ENCODE peak calls at places on chromosomes 3 and 15, in nine cellular contexts. I is right lobe of liver, N is fibroblast of the aortic adventitia, K is AG04450, Z is IMR-90, P is cardiac muscle cell, Q is adrenal gland, M is kidney, T is H1. G is an unnamed sample.

GRCh38 chr3:65077124-65077523 is 389.3 kb upstream of the ADAMTS9 start:
- DNase-seq in P (no peak), I (no peak), Z (no peak), N (no peak), M (no peak), Q (no peak), K (no peak), T (no peak), G (no peak)

GRCh38 chr15:31326729-31327673 is at the start of gene KLF13:
- DNase-seq in Q (peak; percentile 57), I (no peak), M (peak; percentile 92), K (no peak), T (no peak), Z (peak; percentile 64), N (peak; percentile 55), P (peak; percentile 77), G (peak; percentile 55)

GRCh38 chr3:4735243-4735642 is 242.1 kb downstream of the ITPR1 start:
- DNase-seq in Z (no peak), T (no peak), Q (no peak), K (no peak), N (no peak), M (no peak), I (no peak), P (no peak), G (no peak)

GRCh38 chr15:84671211-84671610 is 13.2 kb upstream of the NMB start:
- DNase-seq in N (peak; percentile 89), Q (no peak), I (no peak), K (peak; percentile 58), P (peak; percentile 89), M (no peak), Z (peak; percentile 87), T (no peak), G (peak; percentile 84)

GRCh38 chr3:130601662-130602061 is 84.7 kb downstream of the COL6A6 start:
- DNase-seq in N (peak; percentile 49), I (no peak), P (no peak), Z (peak; percentile 40), Q (no peak), T (no peak), K (no peak), M (no peak), G (peak; percentile 59)

GRCh38 chr15:48456126-48456525 is 124.9 kb downstream of the DUT start:
- DNase-seq in K (no peak), Z (no peak), M (no peak), N (peak; percentile 59), T (no peak), I (no peak), P (no peak), Q (no peak), G (no peak)

GRCh38 chr15:80613762-80614365 is 81.2 kb upstream of the ABHD17C start:
- DNase-seq in Q (no peak), P (no peak), M (no peak), Z (no peak), I (no peak), N (no peak), T (peak; percentile 39), K (no peak), G (no peak)

GRCh38 chr3:150737874-150738679 is 24.9 kb downstream of the SIAH2 start:
- DNase-seq in I (peak; percentile 50), N (peak; percentile 57), P (peak; percentile 74), Q (peak; percentile 91), M (no peak), K (no peak), Z (peak; percentile 48), T (no peak), G (no peak)

GRCh38 chr15:45151998-45152828 is 22.4 kb downstream of the DUOX1 start:
- DNase-seq in Q (no peak), Z (no peak), K (no peak), T (no peak), M (peak; percentile 60), N (no peak), I (no peak), P (no peak), G (no peak)

GRCh38 chr3:179037361-179037760 is 34.2 kb downstream of the ZMAT3 start:
- DNase-seq in M (peak; percentile 79), T (no peak), K (no peak), Z (peak; percentile 70), Q (no peak), I (no peak), P (peak; percentile 85), N (peak; percentile 52), G (peak; percentile 85)

DNA sequence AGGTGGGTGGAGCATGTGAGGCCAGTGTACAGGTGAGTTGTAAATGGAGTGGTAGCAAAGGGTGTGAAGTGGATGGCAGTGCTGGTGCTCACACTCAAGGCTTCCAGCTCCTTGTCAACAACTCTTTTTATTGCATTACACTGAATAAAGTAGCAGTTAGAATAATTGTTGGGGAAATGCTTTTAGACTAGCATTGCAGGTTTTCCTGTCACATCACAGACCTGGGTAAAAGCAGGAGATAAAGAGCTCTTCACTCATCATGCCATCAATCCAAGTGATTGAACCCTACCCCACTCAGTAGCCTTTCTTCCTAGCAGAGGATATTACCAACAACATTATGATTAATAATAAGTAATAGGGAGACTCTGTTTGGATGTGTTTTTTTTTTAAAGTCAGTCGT is 81.6 kb downstream of the CDIN1 start:
- DNase-seq in P (no peak), N (no peak), Q (no peak), T (no peak), M (no peak), K (no peak), Z (no peak), I (no peak), G (no peak)
- TF ChIP-seq CTCF in P (no peak), N (no peak), Q (no peak), T (no peak), M (no peak), K (no peak), Z (no peak), I (no peak), G (no peak)

DNA sequence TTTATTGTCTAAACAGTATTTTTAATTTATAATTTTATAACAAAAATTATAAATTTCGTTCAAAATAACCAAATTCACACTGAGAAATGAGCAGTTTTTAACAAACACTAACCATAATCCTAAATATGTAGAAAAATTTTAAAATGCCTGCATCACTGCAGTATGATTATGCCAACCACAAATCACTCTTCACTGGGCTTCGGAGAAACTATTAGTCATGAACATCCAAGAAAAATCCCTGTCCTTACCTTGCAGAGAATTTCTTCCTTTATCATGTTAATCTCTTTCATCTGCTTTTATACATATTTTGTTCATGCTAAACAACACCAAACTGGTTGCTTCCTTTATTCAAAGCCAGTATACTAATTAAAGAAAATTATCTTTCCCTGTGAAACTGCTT is 511.0 kb upstream of the ALCAM start:
- DNase-seq in K (no peak), P (no peak), Z (no peak), T (no peak), M (no peak), N (no peak), Q (no peak), I (no peak), G (no peak)
- H3K4me3 ChIP-seq in K (no peak overlapping the region), P (no peak overlapping the region), Z (no peak overlapping the region), T (no peak overlapping the region), M (no peak overlapping the region), N (no peak overlapping the region), Q (no peak overlapping the region), I (no peak overlapping the region), G (no peak overlapping the region)

GRCh38 chr3:5891721-5892120 is 704.2 kb downstream of the EDEM1 start:
- DNase-seq in I (no peak), M (no peak), Z (no peak), T (no peak), N (no peak), K (no peak), P (no peak), Q (no peak), G (peak; percentile 69)

GRCh38 chr3:5888845-5889244 is 701.3 kb downstream of the EDEM1 start:
- DNase-seq in T (no peak), P (no peak), Z (no peak), M (no peak), N (no peak), Q (no peak), K (no peak), I (no peak), G (no peak)
- TF ChIP-seq CTCF in T (no peak), P (no peak), Z (no peak), M (no peak), N (no peak), Q (no peak), K (no peak), I (no peak), G (no peak)

DNA sequence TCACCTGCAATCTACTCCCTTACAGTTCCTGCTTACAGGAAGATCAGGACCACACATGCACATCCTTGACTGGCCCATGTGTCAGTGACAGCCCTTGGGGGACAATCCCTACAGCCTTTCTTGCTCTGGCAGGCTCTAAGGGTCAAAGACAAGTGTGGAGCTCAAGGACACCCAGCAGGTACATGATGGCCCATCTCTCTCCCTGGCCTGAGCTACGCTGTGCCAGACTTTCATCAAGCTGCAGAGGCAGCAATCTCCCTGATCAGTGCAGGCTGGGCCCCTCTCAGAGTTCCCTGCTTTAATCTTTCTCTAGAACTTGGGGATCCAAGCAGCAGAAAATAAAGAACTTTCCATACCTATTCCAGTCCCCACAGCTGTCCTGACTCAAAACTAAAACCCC is 2.6 kb downstream of the SEMA7A start:
- DNase-seq in K (no peak), Z (no peak), P (no peak), I (no peak), Q (no peak), M (peak; percentile 11), T (no peak), N (no peak), G (no peak)
- H3K4me3 ChIP-seq in K (peak overlapping the region; percentile 81), Z (no peak overlapping the region), P (no peak overlapping the region), I (no peak overlapping the region), Q (no peak overlapping the region), M (no peak overlapping the region), T (no peak overlapping the region), N (no peak overlapping the region), G (peak overlapping the region; percentile 77)

GRCh38 chr15:78396976-78397375 is 41.0 kb upstream of the IREB2 start:
- DNase-seq in I (peak; percentile 96), T (peak; percentile 71), M (peak; percentile 91), P (peak; percentile 63), Q (peak; percentile 88), K (no peak), N (peak; percentile 71), Z (peak; percentile 10), G (no peak)
- TF ChIP-seq CTCF in I (peak; percentile 57), T (peak; percentile 66), M (peak; percentile 20), P (peak; percentile 28), Q (peak; percentile 53), K (peak; percentile 25), N (peak; percentile 44), Z (peak; percentile 26), G (no peak)

GRCh38 chr3:18111702-18112311 is 313.3 kb downstream of the SATB1 start:
- DNase-seq in M (no peak), N (peak; percentile 18), K (no peak), P (peak; percentile 40), Z (peak; percentile 29), Q (no peak), T (no peak), I (no peak), G (peak; percentile 56)
- H3K4me3 ChIP-seq in M (no peak overlapping the region), N (no peak overlapping the region), K (peak overlapping the region; percentile 27), P (no peak overlapping the region), Z (no peak overlapping the region), Q (no peak overlapping the region), T (no peak overlapping the region), I (no peak overlapping the region), G (no peak overlapping the region)

GRCh38 chr15:62059108-62059817 is 984 bp downstream of the VPS13C start:
- DNase-seq in Q (no peak), M (no peak), K (no peak), Z (no peak), P (peak; percentile 27), N (peak; percentile 16), T (no peak), I (no peak), G (peak; percentile 9)
- TF ChIP-seq CTCF in Q (peak; percentile 13), M (no peak), K (peak; percentile 35), Z (no peak), P (no peak), N (peak; percentile 48), T (no peak), I (no peak), G (no peak)